ENCODE peak calls at places on chromosome 13, in seven cellular contexts. V is fibroblast of mammary gland, G is tibial artery, U is heart left ventricle, K is ovary, E is foreskin fibroblast, H is left ventricle myocardium inferior. Q is an unnamed sample.

GRCh38 chr13:114109646-114110045 is 22.8 kb downstream of the RASA3 start:
- DNase-seq in V (no peak), G (peak; percentile 69), U (peak; percentile 34), K (peak; percentile 21), E (no peak), H (no peak), Q (no peak)

GRCh38 chr13:37403776-37404497 is 194.6 kb downstream of the POSTN start:
- DNase-seq in V (peak; percentile 88), G (no peak), U (no peak), K (no peak), E (peak; percentile 30), H (no peak), Q (peak; percentile 97)

GRCh38 chr13:112902669-112903068 is 66.3 kb upstream of the MCF2L start:
- DNase-seq in V (no peak), G (no peak), U (no peak), K (no peak), E (no peak), H (no peak), Q (no peak)

GRCh38 chr13:104553156-104553555 is 1486.9 kb upstream of the SLC10A2 start:
- DNase-seq in V (no peak), G (no peak), U (no peak), K (no peak), E (no peak), H (no peak), Q (peak; percentile 71)

GRCh38 chr13:111663505-111663904 is 343.1 kb downstream of the TEX29 start:
- DNase-seq in V (no peak), G (no peak), U (no peak), K (no peak), E (no peak), H (no peak), Q (no peak)

GRCh38 chr13:43271152-43271551 is 247.8 kb downstream of the DNAJC15 start:
- DNase-seq in V (no peak), G (no peak), U (no peak), K (no peak), E (no peak), H (no peak), Q (no peak)

GRCh38 chr13:82747948-82748347 is 1134.3 kb downstream of the SLITRK1 start:
- DNase-seq in V (peak; percentile 56), G (no peak), U (no peak), K (no peak), E (peak; percentile 19), H (no peak), Q (peak; percentile 4)

GRCh38 chr13:67258482-67258881 is 28.3 kb upstream of the PCDH9 start:
- DNase-seq in V (no peak), G (no peak), U (no peak), K (no peak), E (no peak), H (no peak), Q (no peak)

GRCh38 chr13:23466144-23467002 is 32.9 kb upstream of the SACS start:
- DNase-seq in V (peak; percentile 78), G (peak; percentile 80), U (peak; percentile 78), K (peak; percentile 71), E (peak; percentile 82), H (peak; percentile 64), Q (peak; percentile 67)

GRCh38 chr13:20383058-20383457 is 142.6 kb downstream of the CRYL1 start:
- DNase-seq in V (no peak), G (no peak), U (no peak), K (no peak), E (no peak), H (no peak), Q (no peak)

GRCh38 chr13:21762512-21762911 is 91.6 kb downstream of the FGF9 start:
- DNase-seq in V (no peak), G (no peak), U (no peak), K (no peak), E (no peak), H (no peak), Q (no peak)

GRCh38 chr13:113252516-113252915 is 43.1 kb downstream of the CUL4A start:
- DNase-seq in V (no peak), G (no peak), U (no peak), K (no peak), E (no peak), H (no peak), Q (no peak)

GRCh38 chr13:43405457-43405856 is 381.3 kb downstream of the ENOX1 start:
- DNase-seq in V (peak; percentile 83), G (no peak), U (no peak), K (no peak), E (peak; percentile 21), H (no peak), Q (peak; percentile 35)

GRCh38 chr13:105202384-105202783 is 1333.1 kb downstream of the EFNB2 start:
- DNase-seq in V (peak; percentile 6), G (no peak), U (no peak), K (no peak), E (no peak), H (no peak), Q (peak; percentile 41)

GRCh38 chr13:37716796-37717195 is 118.2 kb upstream of the POSTN start:
- DNase-seq in V (no peak), G (no peak), U (no peak), K (no peak), E (no peak), H (no peak), Q (no peak)

GRCh38 chr13:88623150-88623549 is 952.0 kb downstream of the SLITRK5 start:
- DNase-seq in V (no peak), G (no peak), U (no peak), K (no peak), E (no peak), H (no peak), Q (no peak)

GRCh38 chr13:46698015-46698414 is 98.9 kb downstream of the ESD start:
- DNase-seq in V (no peak), G (peak; percentile 93), U (peak; percentile 63), K (peak; percentile 81), E (no peak), H (peak; percentile 67), Q (no peak)

GRCh38 chr13:48750588-48751383 is 97.1 kb downstream of the CYSLTR2 start:
- DNase-seq in V (peak; percentile 68), G (peak; percentile 74), U (peak; percentile 66), K (peak; percentile 74), E (peak; percentile 56), H (peak; percentile 48), Q (no peak)

GRCh38 chr13:48748681-48749080 is 95.0 kb downstream of the CYSLTR2 start:
- DNase-seq in V (peak; percentile 81), G (no peak), U (no peak), K (no peak), E (no peak), H (no peak), Q (no peak)

GRCh38 chr13:48749144-48749543 is 95.4 kb downstream of the CYSLTR2 start:
- DNase-seq in V (peak; percentile 92), G (no peak), U (peak; percentile 50), K (no peak), E (peak; percentile 50), H (no peak), Q (no peak)

GRCh38 chr13:48746816-48747215 is 93.1 kb downstream of the CYSLTR2 start:
- DNase-seq in V (no peak), G (no peak), U (no peak), K (no peak), E (no peak), H (no peak), Q (no peak)

GRCh38 chr13:48749699-48750473 is 96.2 kb downstream of the CYSLTR2 start:
- DNase-seq in V (peak; percentile 100), G (peak; percentile 91), U (peak; percentile 90), K (peak; percentile 89), E (peak; percentile 98), H (peak; percentile 80), Q (peak; percentile 89)
- TF ChIP-seq CTCF in V (peak; percentile 53), G (peak; percentile 38), U (peak; percentile 41), K (peak; percentile 64), E (peak; percentile 64), H (peak; percentile 66), Q (peak; percentile 71)

GRCh38 chr13:77535448-77535847 is at the start of gene SCEL:
- DNase-seq in V (no peak), G (no peak), U (no peak), K (no peak), E (no peak), H (no peak), Q (no peak)

GRCh38 chr13:77533875-77534788 is 1.4 kb upstream of the SCEL start:
- DNase-seq in V (peak; percentile 26), G (no peak), U (no peak), K (no peak), E (no peak), H (no peak), Q (no peak)

GRCh38 chr13:77532983-77533382 is 2.5 kb upstream of the SCEL start:
- DNase-seq in V (no peak), G (no peak), U (no peak), K (no peak), E (no peak), H (no peak), Q (no peak)

GRCh38 chr13:77537302-77537919 is 1.9 kb downstream of the SCEL start:
- DNase-seq in V (no peak), G (no peak), U (no peak), K (no peak), E (no peak), H (no peak), Q (no peak)

GRCh38 chr13:77536358-77536757 is 852 bp downstream of the SCEL start:
- DNase-seq in V (no peak), G (no peak), U (no peak), K (no peak), E (no peak), H (no peak), Q (no peak)
- H3K4me3 ChIP-seq in V (no peak overlapping the region), G (no peak overlapping the region), U (no peak overlapping the region), K (no peak overlapping the region), E (no peak overlapping the region), H (no peak overlapping the region), Q (no peak overlapping the region)

DNA sequence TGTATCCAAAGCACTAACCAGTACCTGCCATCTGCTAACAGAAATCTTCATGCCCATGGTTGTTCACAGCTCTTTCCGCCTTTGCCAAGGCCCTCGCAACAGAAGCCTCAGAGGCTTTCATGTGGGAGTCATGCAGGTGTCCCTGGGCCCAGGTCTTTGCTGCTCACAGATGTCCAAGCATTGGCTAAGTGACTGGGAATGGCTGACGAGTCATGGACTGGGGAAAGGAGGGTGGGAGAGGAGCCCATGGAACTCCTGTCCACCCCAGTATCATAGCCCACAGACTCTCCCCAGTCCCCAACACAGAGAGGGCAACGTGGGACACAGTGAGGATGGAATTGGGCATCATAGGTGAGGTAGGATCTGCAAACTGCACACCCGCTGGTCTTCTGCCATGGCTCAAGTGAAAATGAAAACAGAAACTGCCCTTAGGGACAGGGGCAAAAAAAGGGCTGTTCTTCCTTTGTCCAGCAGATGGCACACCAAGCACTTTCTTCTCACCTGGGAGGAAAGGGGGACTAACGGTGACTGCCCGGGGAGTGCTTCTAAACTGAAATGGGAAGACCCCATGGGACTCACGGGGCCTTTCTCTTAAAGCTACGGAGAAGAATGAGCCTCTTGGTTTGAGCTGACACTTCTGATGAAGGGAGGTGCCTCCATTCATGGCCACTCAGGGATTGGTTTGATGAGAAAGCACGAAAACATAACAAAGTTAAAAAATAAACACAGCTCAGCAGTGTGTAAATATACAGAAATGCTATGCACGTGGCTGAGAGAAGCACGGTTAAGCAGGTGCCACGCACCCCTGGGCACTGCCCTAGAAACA is 11.1 kb upstream of the DHRS12 start:
- DNase-seq in V (peak; percentile 59), G (no peak), U (peak; percentile 45), K (peak; percentile 71), E (no peak), H (peak; percentile 52), Q (peak; percentile 44)
- TF ChIP-seq CTCF in V (peak; percentile 92), G (peak; percentile 73), U (peak; percentile 82), K (peak; percentile 41), E (peak; percentile 82), H (peak; percentile 88), Q (peak; percentile 87)

DNA sequence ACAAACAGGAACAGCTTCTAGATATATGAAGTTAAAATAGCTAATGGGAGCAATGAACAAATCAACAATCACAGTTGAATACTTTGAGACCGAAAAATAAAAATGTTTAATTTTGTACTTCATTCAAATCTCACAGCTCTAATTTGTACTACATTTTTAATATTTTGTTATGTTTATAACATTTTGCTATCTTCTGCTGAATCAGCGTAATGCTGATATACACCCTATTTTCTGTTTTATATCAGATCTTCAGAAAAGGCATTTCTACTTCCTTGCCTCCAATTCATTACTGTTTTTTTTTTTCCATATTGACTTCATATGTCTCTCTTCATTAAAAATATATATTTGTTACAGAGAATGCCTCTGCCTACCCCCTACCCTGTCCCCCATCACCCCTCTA is 27.9 kb upstream of the GPR183 start:
- DNase-seq in V (no peak), G (no peak), U (no peak), K (no peak), E (no peak), H (no peak), Q (no peak)
- H3K4me3 ChIP-seq in V (no peak overlapping the region), G (no peak overlapping the region), U (no peak overlapping the region), K (no peak overlapping the region), E (no peak overlapping the region), H (no peak overlapping the region), Q (no peak overlapping the region)

Q was measured in astrocyte of the cerebellum.